ENCODE peak calls at places on chromosomes 13 and 19, in seven cellular contexts. One of them, this sample, is unnamed.
A peak's percentile ranks its signal among the peaks of the same experiment; 100 is the strongest.

GRCh38 chr19:23384858-23385257 is 10.4 kb downstream of the ZNF91 start:
- DNase-seq in SK-N-SH: no peak
- DNase-seq in K562: no peak
- DNase-seq in GM12891: no peak
- DNase-seq in H1: no peak
- DNase-seq in GM12878: no peak
- DNase-seq in HepG2: no peak
- DNase-seq in this sample: no peak

GRCh38 chr19:18607222-18608101 is 863 bp upstream of the CRLF1 start:
- DNase-seq in SK-N-SH: peak; percentile 32
- DNase-seq in K562: no peak
- DNase-seq in GM12891: no peak
- DNase-seq in H1: no peak
- DNase-seq in GM12878: no peak
- DNase-seq in HepG2: no peak
- DNase-seq in this sample: no peak

GRCh38 chr19:17944301-17944700 is 11.5 kb downstream of the CCDC124 start:
- DNase-seq in SK-N-SH: no peak
- DNase-seq in K562: no peak
- DNase-seq in GM12891: no peak
- DNase-seq in H1: no peak
- DNase-seq in GM12878: no peak
- DNase-seq in HepG2: no peak
- DNase-seq in this sample: no peak

GRCh38 chr19:32397736-32398135 is 7.8 kb upstream of the DPY19L3 start:
- DNase-seq in SK-N-SH: no peak
- DNase-seq in K562: no peak
- DNase-seq in GM12891: no peak
- DNase-seq in H1: no peak
- DNase-seq in GM12878: no peak
- DNase-seq in HepG2: peak; percentile 41
- DNase-seq in this sample: no peak

GRCh38 chr19:8615813-8616596 is 5.5 kb upstream of the ADAMTS10 start:
- DNase-seq in SK-N-SH: peak; percentile 68
- DNase-seq in K562: peak; percentile 68
- DNase-seq in GM12891: no peak
- DNase-seq in H1: no peak
- DNase-seq in GM12878: no peak
- DNase-seq in HepG2: peak; percentile 62
- DNase-seq in this sample: no peak

GRCh38 chr13:24834902-24835510 is 71.0 kb downstream of the RNF17 start:
- DNase-seq in SK-N-SH: no peak
- DNase-seq in K562: no peak
- DNase-seq in GM12891: no peak
- DNase-seq in H1: no peak
- DNase-seq in GM12878: no peak
- DNase-seq in HepG2: no peak
- DNase-seq in this sample: no peak

GRCh38 chr19:3145909-3146676 is 10.3 kb downstream of the GNA15 start:
- DNase-seq in SK-N-SH: no peak
- DNase-seq in K562: no peak
- DNase-seq in GM12891: no peak
- DNase-seq in H1: no peak
- DNase-seq in GM12878: no peak
- DNase-seq in HepG2: no peak
- DNase-seq in this sample: no peak

GRCh38 chr13:48500652-48501197 is 32.2 kb downstream of the RCBTB2 start:
- DNase-seq in SK-N-SH: no peak
- DNase-seq in K562: no peak
- DNase-seq in GM12891: no peak
- DNase-seq in H1: no peak
- DNase-seq in GM12878: no peak
- DNase-seq in HepG2: peak; percentile 41
- DNase-seq in this sample: no peak

GRCh38 chr13:44329909-44330545 is 43.6 kb upstream of the SERP2 start:
- DNase-seq in SK-N-SH: no peak
- DNase-seq in K562: no peak
- DNase-seq in GM12891: no peak
- DNase-seq in H1: no peak
- DNase-seq in GM12878: no peak
- DNase-seq in HepG2: no peak
- DNase-seq in this sample: no peak

GRCh38 chr19:3123088-3123721 is 12.6 kb upstream of the GNA15 start:
- DNase-seq in SK-N-SH: no peak
- DNase-seq in K562: no peak
- DNase-seq in GM12891: no peak
- DNase-seq in H1: no peak
- DNase-seq in GM12878: no peak
- DNase-seq in HepG2: no peak
- DNase-seq in this sample: no peak

GRCh38 chr13:35988648-35989081 is 142.5 kb downstream of the DCLK1 start:
- DNase-seq in SK-N-SH: no peak
- DNase-seq in K562: no peak
- DNase-seq in GM12891: no peak
- DNase-seq in H1: no peak
- DNase-seq in GM12878: no peak
- DNase-seq in HepG2: no peak
- DNase-seq in this sample: no peak

GRCh38 chr19:4967738-4968461 is 1.0 kb upstream of the KDM4B start:
- DNase-seq in SK-N-SH: no peak
- DNase-seq in K562: no peak
- DNase-seq in GM12891: no peak
- DNase-seq in H1: no peak
- DNase-seq in GM12878: no peak
- DNase-seq in HepG2: no peak
- DNase-seq in this sample: no peak

GRCh38 chr19:46296722-46297431 is at the start of gene HIF3A:
- DNase-seq in SK-N-SH: peak; percentile 90
- DNase-seq in K562: peak; percentile 40
- DNase-seq in GM12891: no peak
- DNase-seq in H1: peak; percentile 82
- DNase-seq in GM12878: no peak
- DNase-seq in HepG2: no peak
- DNase-seq in this sample: no peak

GRCh38 chr19:650121-650520 is 10.4 kb downstream of the FGF22 start:
- DNase-seq in SK-N-SH: no peak
- DNase-seq in K562: no peak
- DNase-seq in GM12891: no peak
- DNase-seq in H1: no peak
- DNase-seq in GM12878: no peak
- DNase-seq in HepG2: no peak
- DNase-seq in this sample: no peak

GRCh38 chr13:43986395-43986794 is 106.7 kb downstream of the LACC1 start:
- DNase-seq in SK-N-SH: no peak
- DNase-seq in K562: no peak
- DNase-seq in GM12891: no peak
- DNase-seq in H1: no peak
- DNase-seq in GM12878: no peak
- DNase-seq in HepG2: no peak
- DNase-seq in this sample: no peak

GRCh38 chr13:81275666-81276258 is 934.8 kb upstream of the SPRY2 start:
- DNase-seq in SK-N-SH: no peak
- DNase-seq in K562: no peak
- DNase-seq in GM12891: no peak
- DNase-seq in H1: no peak
- DNase-seq in GM12878: no peak
- DNase-seq in HepG2: no peak
- DNase-seq in this sample: no peak

GRCh38 chr19:41734156-41734555 is 21.2 kb upstream of the CEACAM6 start:
- DNase-seq in SK-N-SH: no peak
- DNase-seq in K562: no peak
- DNase-seq in GM12891: no peak
- DNase-seq in H1: no peak
- DNase-seq in GM12878: no peak
- DNase-seq in HepG2: no peak
- DNase-seq in this sample: no peak

GRCh38 chr19:41739361-41739760 is 16.0 kb upstream of the CEACAM6 start:
- DNase-seq in SK-N-SH: no peak
- DNase-seq in K562: no peak
- DNase-seq in GM12891: no peak
- DNase-seq in H1: no peak
- DNase-seq in GM12878: no peak
- DNase-seq in HepG2: no peak
- DNase-seq in this sample: no peak

GRCh38 chr19:41735071-41735623 is 20.2 kb upstream of the CEACAM6 start:
- DNase-seq in SK-N-SH: no peak
- DNase-seq in K562: no peak
- DNase-seq in GM12891: no peak
- DNase-seq in H1: no peak
- DNase-seq in GM12878: no peak
- DNase-seq in HepG2: no peak
- DNase-seq in this sample: no peak

DNA sequence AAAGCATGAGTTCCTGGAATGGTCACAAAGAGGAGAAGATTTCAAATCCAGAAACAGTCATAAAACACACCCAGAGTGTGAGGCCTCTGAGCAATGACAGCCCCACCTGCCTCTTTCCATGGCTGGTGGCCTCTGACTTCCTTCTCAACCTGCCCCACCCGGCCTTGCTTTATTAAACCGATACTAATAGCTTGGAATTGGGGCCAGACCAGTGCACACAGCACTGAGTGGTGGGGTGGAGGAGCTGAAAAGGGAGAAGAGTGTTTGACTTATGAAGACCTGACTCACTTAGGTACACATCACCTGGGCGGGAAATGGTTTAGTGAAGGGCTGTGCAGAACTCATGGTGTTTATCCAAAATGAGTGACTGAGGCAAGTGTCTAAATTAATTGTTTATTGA is 20.7 kb upstream of the CEACAM6 start:
- DNase-seq in SK-N-SH: no peak
- DNase-seq in K562: no peak
- DNase-seq in GM12891: no peak
- DNase-seq in H1: no peak
- DNase-seq in GM12878: no peak
- DNase-seq in HepG2: no peak
- DNase-seq in this sample: no peak
- TF ChIP-seq TAF1 in SK-N-SH: no peak
- TF ChIP-seq TAF1 in K562: no peak
- TF ChIP-seq TAF1 in GM12891: no peak
- TF ChIP-seq TAF1 in H1: no peak
- TF ChIP-seq TAF1 in GM12878: no peak
- TF ChIP-seq TAF1 in HepG2: no peak
- TF ChIP-seq TAF1 in this sample: no peak

GRCh38 chr19:35895911-35896642 is 4.3 kb downstream of the NFKBID start:
- DNase-seq in SK-N-SH: no peak
- DNase-seq in K562: no peak
- DNase-seq in GM12891: no peak
- DNase-seq in H1: no peak
- DNase-seq in GM12878: no peak
- DNase-seq in HepG2: no peak
- DNase-seq in this sample: no peak
- TF ChIP-seq POLR2AphosphoS5 in SK-N-SH: no peak
- TF ChIP-seq POLR2AphosphoS5 in K562: no peak
- TF ChIP-seq POLR2AphosphoS5 in GM12891: no peak
- TF ChIP-seq POLR2AphosphoS5 in H1: no peak
- TF ChIP-seq POLR2AphosphoS5 in GM12878: peak; percentile 49
- TF ChIP-seq POLR2AphosphoS5 in HepG2: no peak
- TF ChIP-seq POLR2AphosphoS5 in this sample: peak; percentile 21

DNA sequence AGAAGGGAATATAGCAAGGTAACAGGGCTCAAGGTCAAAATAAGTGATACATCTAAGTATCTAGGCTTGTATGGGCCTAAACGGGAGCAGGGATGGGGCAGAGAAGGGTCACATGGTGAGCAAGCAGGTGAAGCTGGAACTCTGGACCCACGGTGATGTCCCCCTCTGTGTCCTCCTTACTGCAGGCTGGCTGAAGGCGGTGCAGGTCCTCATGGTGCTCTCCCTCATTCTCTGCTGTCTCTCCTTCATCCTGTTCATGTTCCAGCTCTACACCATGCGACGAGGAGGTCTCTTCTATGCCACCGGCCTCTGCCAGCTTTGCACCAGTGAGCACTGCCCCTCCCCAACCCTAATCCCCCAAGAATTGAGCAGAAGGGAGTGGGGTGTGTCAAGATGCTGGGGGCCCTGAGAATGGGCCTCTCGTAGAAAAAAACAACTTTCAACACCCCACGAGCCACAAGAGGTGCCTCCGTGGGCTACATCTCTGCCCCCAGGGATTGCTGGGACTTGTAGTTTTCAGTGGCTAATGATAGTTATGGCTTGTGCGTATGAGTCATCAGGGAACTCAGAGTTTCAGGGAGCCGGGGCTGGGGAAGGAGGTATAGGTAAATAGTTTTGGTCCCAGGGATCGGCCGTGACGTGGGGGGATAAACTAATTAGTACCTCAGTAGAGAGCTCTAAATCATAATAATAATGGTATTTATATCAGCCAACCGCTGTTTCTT is 4.0 kb downstream of the EMP3 start:
- DNase-seq in SK-N-SH: no peak
- DNase-seq in K562: peak; percentile 37
- DNase-seq in GM12891: no peak
- DNase-seq in H1: no peak
- DNase-seq in GM12878: peak; percentile 42
- DNase-seq in HepG2: no peak
- DNase-seq in this sample: no peak
- TF ChIP-seq TAF1 in SK-N-SH: no peak
- TF ChIP-seq TAF1 in K562: no peak
- TF ChIP-seq TAF1 in GM12891: no peak
- TF ChIP-seq TAF1 in H1: no peak
- TF ChIP-seq TAF1 in GM12878: no peak
- TF ChIP-seq TAF1 in HepG2: no peak
- TF ChIP-seq TAF1 in this sample: no peak

GRCh38 chr19:11165486-11166030 is 10.0 kb upstream of the SPC24 start:
- DNase-seq in SK-N-SH: no peak
- DNase-seq in K562: no peak
- DNase-seq in GM12891: no peak
- DNase-seq in H1: no peak
- DNase-seq in GM12878: no peak
- DNase-seq in HepG2: no peak
- DNase-seq in this sample: no peak

GRCh38 chr19:11168568-11168967 is 13.0 kb upstream of the SPC24 start:
- DNase-seq in SK-N-SH: no peak
- DNase-seq in K562: no peak
- DNase-seq in GM12891: no peak
- DNase-seq in H1: no peak
- DNase-seq in GM12878: no peak
- DNase-seq in HepG2: no peak
- DNase-seq in this sample: no peak

GRCh38 chr19:11164278-11164677 is 8.7 kb upstream of the SPC24 start:
- DNase-seq in SK-N-SH: no peak
- DNase-seq in K562: no peak
- DNase-seq in GM12891: no peak
- DNase-seq in H1: no peak
- DNase-seq in GM12878: no peak
- DNase-seq in HepG2: no peak
- DNase-seq in this sample: no peak

GRCh38 chr19:11166281-11167142 is 10.9 kb upstream of the SPC24 start:
- DNase-seq in SK-N-SH: no peak
- DNase-seq in K562: no peak
- DNase-seq in GM12891: no peak
- DNase-seq in H1: no peak
- DNase-seq in GM12878: no peak
- DNase-seq in HepG2: no peak
- DNase-seq in this sample: no peak

DNA sequence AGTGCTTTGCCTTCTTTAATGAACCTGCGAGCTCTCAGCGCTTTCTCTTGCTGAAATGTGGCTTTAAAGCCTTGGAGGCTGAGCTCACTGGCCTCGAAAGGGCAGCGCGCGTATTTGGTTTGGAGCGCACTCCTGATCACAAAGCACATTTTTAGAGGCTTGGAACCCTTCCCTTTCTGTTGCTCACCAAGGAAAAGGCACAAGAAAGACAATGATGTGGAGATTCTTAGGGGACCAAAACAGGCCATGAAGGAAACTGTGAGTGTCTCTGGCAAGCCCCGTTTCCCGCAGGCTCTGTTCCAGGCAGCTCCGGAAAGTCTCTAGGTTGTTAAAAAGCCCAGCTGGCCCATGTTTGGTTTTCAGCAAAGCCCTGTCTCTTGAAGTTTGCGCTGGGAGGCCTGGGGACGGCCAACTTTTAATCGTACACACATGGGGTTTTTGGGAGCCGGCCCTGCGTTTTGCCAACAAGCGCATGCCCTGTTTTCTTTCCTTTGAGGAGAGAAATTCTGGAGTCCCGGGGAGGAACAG is 9.4 kb upstream of the SPC24 start:
- DNase-seq in SK-N-SH: no peak
- DNase-seq in K562: no peak
- DNase-seq in GM12891: no peak
- DNase-seq in H1: no peak
- DNase-seq in GM12878: no peak
- DNase-seq in HepG2: no peak
- DNase-seq in this sample: no peak
- TF ChIP-seq POLR2AphosphoS5 in SK-N-SH: no peak
- TF ChIP-seq POLR2AphosphoS5 in K562: no peak
- TF ChIP-seq POLR2AphosphoS5 in GM12891: no peak
- TF ChIP-seq POLR2AphosphoS5 in H1: no peak
- TF ChIP-seq POLR2AphosphoS5 in GM12878: no peak
- TF ChIP-seq POLR2AphosphoS5 in HepG2: no peak
- TF ChIP-seq POLR2AphosphoS5 in this sample: no peak